ENCODE peak calls at places on chromosomes 11 and 22, in four cellular contexts. U is lower lobe of right lung, O is brain microvascular endothelial cell, G is body of pancreas. W is an unnamed sample.

GRCh38 chr11:96257972-96258951 is 84.7 kb downstream of the MAML2 start:
- DNase-seq in U (no peak), O (no peak), G (no peak), W (no peak)

GRCh38 chr11:83409476-83409875 is 123.3 kb upstream of the CCDC90B start:
- DNase-seq in U (no peak), O (no peak), G (no peak), W (no peak)

GRCh38 chr22:21449531-21450319 is 17.5 kb upstream of the TMEM191C start:
- DNase-seq in U (peak; percentile 29), O (no peak), G (peak; percentile 7), W (no peak)

GRCh38 chr11:3108183-3108721 is 51.0 kb upstream of the CARS1 start:
- DNase-seq in U (peak; percentile 40), O (no peak), G (no peak), W (no peak)

GRCh38 chr11:89491141-89491690 is at the start of gene NOX4:
- DNase-seq in U (peak; percentile 50), O (peak; percentile 42), G (no peak), W (peak; percentile 31)

GRCh38 chr11:65787649-65788622 is 1.1 kb downstream of the OVOL1 start:
- DNase-seq in U (no peak), O (no peak), G (peak; percentile 52), W (no peak)

GRCh38 chr22:31734512-31734911 is 15.4 kb downstream of the PRR14L start:
- DNase-seq in U (no peak), O (peak; percentile 68), G (no peak), W (peak; percentile 52)

GRCh38 chr11:29018631-29019030 is 910.4 kb downstream of the METTL15 start:
- DNase-seq in U (no peak), O (peak; percentile 90), G (no peak), W (peak; percentile 91)

GRCh38 chr11:115333106-115333505 is 171.1 kb downstream of the CADM1 start:
- DNase-seq in U (no peak), O (no peak), G (no peak), W (no peak)

GRCh38 chr11:128342511-128343133 is 244.7 kb downstream of the ETS1 start:
- DNase-seq in U (peak; percentile 72), O (peak; percentile 79), G (no peak), W (peak; percentile 68)

GRCh38 chr11:125701858-125702621 is 21.4 kb upstream of the ACRV1 start:
- DNase-seq in U (no peak), O (no peak), G (no peak), W (no peak)

GRCh38 chr11:3803726-3804510 is 4.4 kb upstream of the PGAP2 start:
- DNase-seq in U (no peak), O (no peak), G (no peak), W (no peak)

GRCh38 chr22:17158568-17159503 is at the start of gene HDHD5:
- DNase-seq in U (peak; percentile 95), O (peak; percentile 63), G (peak; percentile 89), W (peak; percentile 81)

GRCh38 chr11:125941606-125942275 is 4.1 kb upstream of the VSIG10L2 start:
- DNase-seq in U (peak; percentile 71), O (no peak), G (peak; percentile 69), W (peak; percentile 37)

GRCh38 chr11:19953909-19954308 is 206.4 kb downstream of the DBX1 start:
- DNase-seq in U (no peak), O (peak; percentile 86), G (no peak), W (peak; percentile 89)

GRCh38 chr22:35746946-35747703 is 29.5 kb downstream of the APOL5 start:
- DNase-seq in U (no peak), O (no peak), G (no peak), W (peak; percentile 59)

GRCh38 chr11:96045622-96046456 is 121.9 kb upstream of the MTMR2 start:
- DNase-seq in U (no peak), O (peak; percentile 43), G (peak; percentile 34), W (peak; percentile 93)

GRCh38 chr11:10295056-10295901 is 1.3 kb upstream of the SBF2 start:
- DNase-seq in U (no peak), O (no peak), G (no peak), W (no peak)

DNA sequence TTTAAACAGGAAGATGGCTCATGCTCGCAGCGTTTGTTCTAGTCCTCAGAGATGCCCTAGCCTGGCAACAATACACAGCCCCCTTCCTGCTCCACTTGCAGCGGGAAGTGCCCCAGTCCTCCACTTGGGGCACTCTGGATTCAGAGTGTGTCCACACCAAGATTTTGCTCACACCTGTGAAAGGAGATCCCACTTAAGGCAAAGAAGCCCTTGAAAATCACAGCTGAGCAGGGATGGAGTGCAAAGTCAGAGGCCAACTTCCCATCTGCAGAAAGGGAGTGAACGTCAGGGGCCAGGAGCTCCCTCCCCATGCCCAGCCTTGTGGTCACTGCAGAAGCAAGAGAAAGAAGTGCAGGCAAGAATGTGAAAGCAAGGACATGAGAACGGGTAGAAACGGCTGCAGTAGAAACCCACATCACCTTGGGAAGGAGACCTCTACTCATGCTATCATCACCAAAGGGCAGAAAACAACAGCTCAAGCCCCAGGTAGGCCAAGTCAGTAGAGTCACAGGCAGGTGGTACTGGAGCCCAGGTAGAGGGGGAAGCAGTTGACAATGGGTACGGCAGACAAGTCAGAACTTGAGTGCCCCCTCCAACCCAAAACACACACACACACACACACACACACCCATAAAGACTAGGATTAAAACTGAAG is 157.4 kb downstream of the BUD13 start:
- DNase-seq in U (no peak), O (no peak), G (no peak), W (no peak)
- TF ChIP-seq CTCF in U (no peak), O (no peak), G (no peak), W (no peak)

DNA sequence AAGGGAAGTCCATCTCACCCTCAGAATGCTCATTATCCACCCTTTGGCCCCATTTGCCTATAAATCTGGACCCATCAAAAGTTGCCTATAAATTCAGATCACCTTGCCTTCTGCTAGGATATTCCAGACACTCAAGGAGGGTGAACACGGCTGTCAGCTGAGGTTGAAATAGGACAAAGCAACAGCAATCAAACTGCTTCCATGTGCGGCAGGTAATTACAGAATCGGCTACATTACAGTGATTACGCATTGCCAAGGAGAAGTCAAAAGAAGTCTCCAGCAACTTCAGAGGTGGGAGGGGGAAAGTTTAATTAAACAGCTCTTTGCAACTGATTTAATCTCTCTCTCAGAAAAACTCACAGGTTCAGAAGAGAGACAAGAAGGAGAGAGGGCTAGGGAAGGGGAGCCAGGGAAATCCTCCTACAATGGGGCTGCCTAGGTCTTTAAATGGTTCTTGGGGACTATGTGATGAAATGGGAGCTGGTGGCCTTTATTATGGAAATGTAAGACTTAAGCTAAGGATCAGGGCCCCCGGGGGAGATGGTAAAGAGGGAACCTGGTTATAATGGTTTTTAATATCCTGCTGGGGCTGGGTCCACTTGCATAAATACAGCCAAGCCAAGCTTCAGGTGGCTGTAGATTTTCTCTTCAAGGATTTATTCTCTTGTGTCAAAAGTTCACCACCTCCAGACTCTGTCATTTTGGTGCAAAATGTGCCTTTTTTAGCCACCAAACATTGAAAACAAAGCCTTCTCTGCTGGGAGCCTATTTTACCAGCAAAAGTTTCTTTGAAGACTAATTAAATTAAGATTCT is 354.6 kb upstream of the NARS2 start:
- DNase-seq in U (no peak), O (no peak), G (no peak), W (no peak)
- H3K4me3 ChIP-seq in U (no peak overlapping the region), O (no peak overlapping the region), G (no peak overlapping the region), W (no peak overlapping the region)

GRCh38 chr22:38069372-38070249 is 12.4 kb downstream of the PICK1 start:
- DNase-seq in U (no peak), O (peak; percentile 62), G (no peak), W (peak; percentile 55)
- TF ChIP-seq CTCF in U (peak; percentile 37), O (peak; percentile 85), G (no peak), W (peak; percentile 65)

DNA sequence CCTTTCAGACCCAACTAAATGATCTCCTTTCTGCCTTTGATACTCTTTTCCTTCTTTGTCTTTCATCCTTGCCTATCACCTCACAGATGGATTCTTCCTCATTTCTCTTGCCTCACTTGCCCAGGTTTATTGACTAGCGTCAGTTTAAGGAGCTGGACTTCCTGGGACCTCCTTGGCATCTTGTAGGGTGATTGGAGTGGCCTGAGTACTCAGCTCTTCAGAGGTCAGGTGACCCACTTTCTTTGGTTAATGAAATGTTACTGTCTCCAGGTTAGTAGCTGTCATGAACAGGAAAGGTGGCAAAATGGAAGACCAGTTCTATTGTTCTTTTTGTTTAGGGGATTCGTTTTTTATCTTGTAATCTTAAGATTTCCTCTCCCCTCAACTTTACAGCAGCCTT is 4.6 kb upstream of the BACE1-AS start:
- DNase-seq in U (no peak), O (no peak), G (no peak), W (no peak)
- H3K4me3 ChIP-seq in U (no peak overlapping the region), O (no peak overlapping the region), G (no peak overlapping the region), W (no peak overlapping the region)

GRCh38 chr11:85663781-85664560 is 958 bp downstream of the CREBZF start:
- DNase-seq in U (peak; percentile 90), O (peak; percentile 34), G (peak; percentile 86), W (peak; percentile 32)

GRCh38 chr11:85666687-85667086 is 1.8 kb upstream of the CREBZF start:
- DNase-seq in U (no peak), O (no peak), G (no peak), W (no peak)

GRCh38 chr11:85663080-85663729 is 1.7 kb downstream of the CREBZF start:
- DNase-seq in U (no peak), O (no peak), G (no peak), W (peak; percentile 17)

GRCh38 chr11:85665756-85666155 is 827 bp upstream of the CREBZF start:
- DNase-seq in U (no peak), O (no peak), G (no peak), W (no peak)

DNA sequence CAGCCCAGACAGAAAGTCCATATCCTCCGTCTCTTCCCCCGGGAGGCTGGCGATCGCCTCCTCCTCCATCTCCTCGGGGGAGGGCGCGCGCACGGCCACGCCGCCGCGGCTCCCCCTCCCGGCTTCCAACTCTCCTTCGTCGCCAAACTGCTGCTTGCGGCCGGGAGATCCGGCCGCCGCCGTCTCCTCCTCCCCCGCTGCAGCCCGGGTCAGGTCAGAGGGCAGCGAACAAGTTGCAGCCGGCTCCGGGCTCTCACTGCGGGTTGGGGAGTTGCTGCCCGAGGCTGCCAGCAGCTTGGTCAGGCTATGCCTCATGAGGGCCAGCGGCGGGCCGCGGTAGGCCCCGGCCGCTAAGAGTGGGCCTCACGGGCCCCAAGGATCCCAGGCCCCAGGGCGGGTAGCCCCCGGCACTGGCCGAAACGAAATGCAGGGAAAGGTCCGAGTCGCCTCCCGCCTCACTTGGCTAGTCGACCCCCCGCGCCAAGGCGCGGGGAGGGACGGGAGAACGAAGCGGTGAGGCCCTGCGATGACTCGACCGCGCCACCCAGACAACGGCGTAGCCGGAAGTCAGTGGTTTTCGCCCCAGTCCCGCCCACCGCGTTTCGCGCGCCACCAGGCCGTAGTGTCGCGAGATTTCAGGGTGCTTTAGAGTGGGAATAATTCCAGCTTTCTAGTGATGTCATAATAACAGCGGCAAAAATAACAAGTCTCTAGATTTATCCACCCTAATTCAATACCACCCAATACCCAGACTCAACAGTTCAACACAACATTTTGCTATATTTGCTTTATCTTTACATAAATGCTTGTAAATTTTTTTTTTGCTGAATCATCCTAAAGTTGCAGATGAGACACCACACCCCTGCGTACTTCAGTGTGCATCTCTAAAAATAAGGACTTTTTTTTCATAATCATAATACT is at the start of gene CREBZF:
- DNase-seq in U (peak; percentile 94), O (peak; percentile 91), G (peak; percentile 95), W (peak; percentile 95)
- TF ChIP-seq CTCF in U (no peak), O (no peak), G (no peak), W (no peak)

W was measured in fibroblast of the aortic adventitia.